ENCODE peak calls at places on chromosomes 13 and 19, in four cellular contexts. N, M, U and E are unnamed samples.

GRCh38 chr19:56538761-56539263 is at the start of gene ZFP28:
- DNase-seq in N (peak; percentile 77), M (no peak), U (no peak), E (no peak)

GRCh38 chr19:5623397-5624153 is 692 bp downstream of the SAFB start:
- DNase-seq in N (peak; percentile 41), M (no peak), U (no peak), E (no peak)

GRCh38 chr19:8640402-8641004 is 10.1 kb downstream of the NFILZ start:
- DNase-seq in N (no peak), M (no peak), U (peak; percentile 37), E (no peak)

GRCh38 chr13:97107815-97108534 is 113.7 kb upstream of the OXGR1 start:
- DNase-seq in N (no peak), M (no peak), U (no peak), E (no peak)

GRCh38 chr13:49731766-49732165 is 40.5 kb upstream of the EBPL start:
- DNase-seq in N (no peak), M (no peak), U (no peak), E (peak; percentile 42)

GRCh38 chr19:1469200-1469935 is 9.6 kb downstream of the C19orf25 start:
- DNase-seq in N (no peak), M (no peak), U (peak; percentile 41), E (no peak)

GRCh38 chr13:20136781-20137703 is 23.8 kb downstream of the GJA3 start:
- DNase-seq in N (peak; percentile 60), M (no peak), U (no peak), E (no peak)

GRCh38 chr19:13881231-13881691 is 4.3 kb downstream of the NANOS3 start:
- DNase-seq in N (no peak), M (no peak), U (no peak), E (no peak)

GRCh38 chr19:28635962-28636629 is 576.9 kb downstream of the UQCRFS1 start:
- DNase-seq in N (no peak), M (no peak), U (no peak), E (no peak)

GRCh38 chr19:49165111-49165750 is 7.6 kb downstream of the TRPM4 start:
- DNase-seq in N (no peak), M (no peak), U (no peak), E (no peak)

GRCh38 chr13:36412736-36413135 is 19.6 kb upstream of the CCNA1 start:
- DNase-seq in N (no peak), M (no peak), U (no peak), E (no peak)

GRCh38 chr19:27744926-27745844 is 1467.8 kb downstream of the UQCRFS1 start:
- DNase-seq in N (no peak), M (no peak), U (no peak), E (no peak)

GRCh38 chr13:72530471-72530870 is 197.0 kb downstream of the MZT1 start:
- DNase-seq in N (no peak), M (no peak), U (no peak), E (peak; percentile 40)

GRCh38 chr19:7522072-7522922 is at the start of gene MCOLN1:
- DNase-seq in N (peak; percentile 100), M (peak; percentile 73), U (peak; percentile 96), E (peak; percentile 76)

GRCh38 chr13:79491715-79492114 is 10.8 kb downstream of the NDFIP2 start:
- DNase-seq in N (no peak), M (no peak), U (no peak), E (peak; percentile 60)

GRCh38 chr13:42747399-42747873 is 33.9 kb upstream of the FAM216B start:
- DNase-seq in N (no peak), M (peak; percentile 44), U (no peak), E (no peak)

GRCh38 chr19:4058696-4059492 is 7.8 kb downstream of the ZBTB7A start:
- DNase-seq in N (no peak), M (no peak), U (no peak), E (no peak)

GRCh38 chr13:95535243-95535642 is 17.3 kb upstream of the CLDN10 start:
- DNase-seq in N (no peak), M (peak; percentile 92), U (no peak), E (peak; percentile 38)